ENCODE peak calls at places on chromosomes 7 and 10, in four cellular contexts. One of them, this sample, is unnamed.
A peak's percentile ranks its signal among the peaks of the same experiment; 100 is the strongest.

GRCh38 chr7:128221929-128222403 is 19.1 kb upstream of the LEP start:
- DNase-seq in iris pigment epithelial cell: no peak
- DNase-seq in epithelial cell of esophagus: peak; percentile 80
- DNase-seq in stimulated activated CD8-positive, alpha-beta memory T cell treated with anti-CD3 and anti-CD28 coated beads, Interleukin-7, amount 100 ng/mL, for 24 hours: no peak
- DNase-seq in this sample: no peak

GRCh38 chr7:157516911-157517781 is 180.3 kb downstream of the DNAJB6 start:
- DNase-seq in iris pigment epithelial cell: no peak
- DNase-seq in epithelial cell of esophagus: no peak
- DNase-seq in stimulated activated CD8-positive, alpha-beta memory T cell treated with anti-CD3 and anti-CD28 coated beads, Interleukin-7, amount 100 ng/mL, for 24 hours: no peak
- DNase-seq in this sample: no peak

GRCh38 chr10:117216611-117217195 is 19.4 kb downstream of the KCNK18 start:
- DNase-seq in epithelial cell of esophagus: peak; percentile 70
- DNase-seq in stimulated activated CD8-positive, alpha-beta memory T cell treated with anti-CD3 and anti-CD28 coated beads, Interleukin-7, amount 100 ng/mL, for 24 hours: peak; percentile 38
- DNase-seq in iris pigment epithelial cell: peak; percentile 57
- DNase-seq in this sample: peak; percentile 41

GRCh38 chr10:103676058-103676785 is 179.2 kb downstream of the SH3PXD2A start:
- DNase-seq in epithelial cell of esophagus: peak; percentile 78
- DNase-seq in iris pigment epithelial cell: peak; percentile 62
- DNase-seq in stimulated activated CD8-positive, alpha-beta memory T cell treated with anti-CD3 and anti-CD28 coated beads, Interleukin-7, amount 100 ng/mL, for 24 hours: no peak
- DNase-seq in this sample: no peak

GRCh38 chr10:5619366-5620211 is 46.8 kb downstream of the ASB13 start:
- DNase-seq in iris pigment epithelial cell: peak; percentile 40
- DNase-seq in epithelial cell of esophagus: no peak
- DNase-seq in stimulated activated CD8-positive, alpha-beta memory T cell treated with anti-CD3 and anti-CD28 coated beads, Interleukin-7, amount 100 ng/mL, for 24 hours: no peak
- DNase-seq in this sample: no peak

GRCh38 chr7:120583835-120584586 is 273.9 kb downstream of the TSPAN12 start:
- DNase-seq in stimulated activated CD8-positive, alpha-beta memory T cell treated with anti-CD3 and anti-CD28 coated beads, Interleukin-7, amount 100 ng/mL, for 24 hours: no peak
- DNase-seq in epithelial cell of esophagus: peak; percentile 78
- DNase-seq in iris pigment epithelial cell: peak; percentile 81
- DNase-seq in this sample: no peak

GRCh38 chr10:117226813-117227451 is 14.0 kb upstream of the SLC18A2 start:
- DNase-seq in iris pigment epithelial cell: peak; percentile 57
- DNase-seq in epithelial cell of esophagus: peak; percentile 60
- DNase-seq in stimulated activated CD8-positive, alpha-beta memory T cell treated with anti-CD3 and anti-CD28 coated beads, Interleukin-7, amount 100 ng/mL, for 24 hours: no peak
- DNase-seq in this sample: no peak

GRCh38 chr7:107592361-107593024 is 12.4 kb downstream of the BCAP29 start:
- DNase-seq in iris pigment epithelial cell: peak; percentile 73
- DNase-seq in stimulated activated CD8-positive, alpha-beta memory T cell treated with anti-CD3 and anti-CD28 coated beads, Interleukin-7, amount 100 ng/mL, for 24 hours: no peak
- DNase-seq in epithelial cell of esophagus: no peak
- DNase-seq in this sample: no peak

GRCh38 chr7:13179011-13179574 is 491.7 kb downstream of the ARL4A start:
- DNase-seq in epithelial cell of esophagus: peak; percentile 10
- DNase-seq in iris pigment epithelial cell: peak; percentile 8
- DNase-seq in stimulated activated CD8-positive, alpha-beta memory T cell treated with anti-CD3 and anti-CD28 coated beads, Interleukin-7, amount 100 ng/mL, for 24 hours: no peak
- DNase-seq in this sample: no peak

GRCh38 chr7:129667116-129667515 is 55.6 kb downstream of the NRF1 start:
- DNase-seq in iris pigment epithelial cell: no peak
- DNase-seq in epithelial cell of esophagus: no peak
- DNase-seq in stimulated activated CD8-positive, alpha-beta memory T cell treated with anti-CD3 and anti-CD28 coated beads, Interleukin-7, amount 100 ng/mL, for 24 hours: no peak
- DNase-seq in this sample: no peak

GRCh38 chr7:43771567-43771966 is 13.1 kb downstream of the BLVRA start:
- DNase-seq in stimulated activated CD8-positive, alpha-beta memory T cell treated with anti-CD3 and anti-CD28 coated beads, Interleukin-7, amount 100 ng/mL, for 24 hours: no peak
- DNase-seq in epithelial cell of esophagus: no peak
- DNase-seq in iris pigment epithelial cell: no peak
- DNase-seq in this sample: no peak

GRCh38 chr7:85172530-85172941 is 14.3 kb downstream of the SEMA3D start:
- DNase-seq in epithelial cell of esophagus: peak; percentile 58
- DNase-seq in stimulated activated CD8-positive, alpha-beta memory T cell treated with anti-CD3 and anti-CD28 coated beads, Interleukin-7, amount 100 ng/mL, for 24 hours: no peak
- DNase-seq in iris pigment epithelial cell: peak; percentile 85
- DNase-seq in this sample: no peak

GRCh38 chr10:98262571-98262970 is 5.4 kb downstream of the LOXL4 start:
- DNase-seq in epithelial cell of esophagus: peak; percentile 56
- DNase-seq in iris pigment epithelial cell: peak; percentile 39
- DNase-seq in stimulated activated CD8-positive, alpha-beta memory T cell treated with anti-CD3 and anti-CD28 coated beads, Interleukin-7, amount 100 ng/mL, for 24 hours: no peak
- DNase-seq in this sample: no peak

GRCh38 chr10:17375936-17376584 is 78.3 kb downstream of the ST8SIA6 start:
- DNase-seq in stimulated activated CD8-positive, alpha-beta memory T cell treated with anti-CD3 and anti-CD28 coated beads, Interleukin-7, amount 100 ng/mL, for 24 hours: peak; percentile 14
- DNase-seq in iris pigment epithelial cell: peak; percentile 7
- DNase-seq in epithelial cell of esophagus: no peak
- DNase-seq in this sample: no peak

GRCh38 chr7:43362652-43363428 is 220.1 kb upstream of the STK17A start:
- DNase-seq in epithelial cell of esophagus: peak; percentile 60
- DNase-seq in iris pigment epithelial cell: peak; percentile 26
- DNase-seq in stimulated activated CD8-positive, alpha-beta memory T cell treated with anti-CD3 and anti-CD28 coated beads, Interleukin-7, amount 100 ng/mL, for 24 hours: no peak
- DNase-seq in this sample: no peak

GRCh38 chr10:119357389-119358139 is 150.2 kb downstream of the GRK5 start:
- DNase-seq in epithelial cell of esophagus: no peak
- DNase-seq in stimulated activated CD8-positive, alpha-beta memory T cell treated with anti-CD3 and anti-CD28 coated beads, Interleukin-7, amount 100 ng/mL, for 24 hours: no peak
- DNase-seq in iris pigment epithelial cell: no peak
- DNase-seq in this sample: no peak

GRCh38 chr7:26143298-26144044 is 8.5 kb upstream of the NFE2L3 start:
- DNase-seq in epithelial cell of esophagus: peak; percentile 73
- DNase-seq in iris pigment epithelial cell: peak; percentile 76
- DNase-seq in stimulated activated CD8-positive, alpha-beta memory T cell treated with anti-CD3 and anti-CD28 coated beads, Interleukin-7, amount 100 ng/mL, for 24 hours: no peak
- DNase-seq in this sample: no peak

GRCh38 chr10:59460601-59461000 is 98.3 kb upstream of the FAM13C start:
- DNase-seq in iris pigment epithelial cell: no peak
- DNase-seq in epithelial cell of esophagus: no peak
- DNase-seq in stimulated activated CD8-positive, alpha-beta memory T cell treated with anti-CD3 and anti-CD28 coated beads, Interleukin-7, amount 100 ng/mL, for 24 hours: no peak
- DNase-seq in this sample: no peak

GRCh38 chr7:80312139-80312661 is 177.6 kb downstream of the GNAI1 start:
- DNase-seq in epithelial cell of esophagus: peak; percentile 89
- DNase-seq in iris pigment epithelial cell: peak; percentile 94
- DNase-seq in stimulated activated CD8-positive, alpha-beta memory T cell treated with anti-CD3 and anti-CD28 coated beads, Interleukin-7, amount 100 ng/mL, for 24 hours: no peak
- DNase-seq in this sample: no peak

GRCh38 chr10:725786-726185 is 36.3 kb upstream of the DIP2C start:
- DNase-seq in iris pigment epithelial cell: peak; percentile 4
- DNase-seq in epithelial cell of esophagus: no peak
- DNase-seq in stimulated activated CD8-positive, alpha-beta memory T cell treated with anti-CD3 and anti-CD28 coated beads, Interleukin-7, amount 100 ng/mL, for 24 hours: no peak
- DNase-seq in this sample: no peak

GRCh38 chr10:119161680-119162079 is 3.8 kb downstream of the SFXN4 start:
- DNase-seq in epithelial cell of esophagus: peak; percentile 58
- DNase-seq in stimulated activated CD8-positive, alpha-beta memory T cell treated with anti-CD3 and anti-CD28 coated beads, Interleukin-7, amount 100 ng/mL, for 24 hours: no peak
- DNase-seq in iris pigment epithelial cell: peak; percentile 41
- DNase-seq in this sample: no peak

GRCh38 chr10:6667679-6668270 is 87.7 kb upstream of the PRKCQ start:
- DNase-seq in iris pigment epithelial cell: peak; percentile 51
- DNase-seq in stimulated activated CD8-positive, alpha-beta memory T cell treated with anti-CD3 and anti-CD28 coated beads, Interleukin-7, amount 100 ng/mL, for 24 hours: no peak
- DNase-seq in epithelial cell of esophagus: peak; percentile 73
- DNase-seq in this sample: no peak

GRCh38 chr7:26638140-26638539 is 226.2 kb downstream of the SKAP2 start:
- DNase-seq in iris pigment epithelial cell: no peak
- DNase-seq in stimulated activated CD8-positive, alpha-beta memory T cell treated with anti-CD3 and anti-CD28 coated beads, Interleukin-7, amount 100 ng/mL, for 24 hours: no peak
- DNase-seq in epithelial cell of esophagus: no peak
- DNase-seq in this sample: no peak

GRCh38 chr7:121547341-121548092 is 151.4 kb upstream of the FAM3C start:
- DNase-seq in iris pigment epithelial cell: peak; percentile 77
- DNase-seq in stimulated activated CD8-positive, alpha-beta memory T cell treated with anti-CD3 and anti-CD28 coated beads, Interleukin-7, amount 100 ng/mL, for 24 hours: no peak
- DNase-seq in epithelial cell of esophagus: peak; percentile 78
- DNase-seq in this sample: no peak

GRCh38 chr7:116671681-116672595 is at the start of gene MET:
- DNase-seq in stimulated activated CD8-positive, alpha-beta memory T cell treated with anti-CD3 and anti-CD28 coated beads, Interleukin-7, amount 100 ng/mL, for 24 hours: peak; percentile 3
- DNase-seq in iris pigment epithelial cell: peak; percentile 81
- DNase-seq in epithelial cell of esophagus: peak; percentile 95
- DNase-seq in this sample: no peak

GRCh38 chr10:18594574-18595156 is 56.7 kb downstream of the NSUN6 start:
- DNase-seq in iris pigment epithelial cell: peak; percentile 25
- DNase-seq in epithelial cell of esophagus: peak; percentile 19
- DNase-seq in stimulated activated CD8-positive, alpha-beta memory T cell treated with anti-CD3 and anti-CD28 coated beads, Interleukin-7, amount 100 ng/mL, for 24 hours: no peak
- DNase-seq in this sample: no peak

GRCh38 chr10:72276421-72277339 is 3.0 kb downstream of the DDIT4 start:
- DNase-seq in stimulated activated CD8-positive, alpha-beta memory T cell treated with anti-CD3 and anti-CD28 coated beads, Interleukin-7, amount 100 ng/mL, for 24 hours: no peak
- DNase-seq in epithelial cell of esophagus: peak; percentile 80
- DNase-seq in iris pigment epithelial cell: peak; percentile 83
- DNase-seq in this sample: no peak

This sample was measured in omental fat pad.